ENCODE peak calls at places on chromosomes 5 and 9, in four cellular contexts. T, O, G and R are unnamed samples.

GRCh38 chr9:96585426-96585825 is 34.2 kb downstream of the CDC14B start:
- DNase-seq in T (no peak), G (no peak), O (no peak), R (no peak)

GRCh38 chr5:118937393-118938061 is 50.8 kb downstream of the DTWD2 start:
- DNase-seq in T (peak; percentile 24), O (no peak), G (no peak), R (peak; percentile 10)

GRCh38 chr9:128106181-128106939 is 21.2 kb downstream of the PTGES2 start:
- DNase-seq in G (no peak), T (no peak), O (no peak), R (no peak)

GRCh38 chr9:98760231-98760630 is 36.1 kb downstream of the ANKS6 start:
- DNase-seq in G (no peak), O (no peak), T (no peak), R (no peak)

GRCh38 chr5:107925195-107925594 is 254.5 kb upstream of the EFNA5 start:
- DNase-seq in T (no peak), G (no peak), O (no peak), R (no peak)

GRCh38 chr5:127092690-127093089 is 19.4 kb upstream of the C5orf63 start:
- DNase-seq in G (no peak), O (no peak), T (no peak), R (no peak)

GRCh38 chr5:80481019-80481893 is 6.6 kb upstream of the FAM151B start:
- DNase-seq in O (no peak), G (peak; percentile 63), T (peak; percentile 47), R (peak; percentile 74)

GRCh38 chr5:134328619-134329018 is 38.4 kb downstream of the CDKL3 start:
- DNase-seq in T (no peak), G (peak; percentile 6), O (no peak), R (no peak)

GRCh38 chr5:176501333-176501732 is 35.9 kb downstream of the RNF44 start:
- DNase-seq in O (no peak), T (no peak), G (no peak), R (no peak)

GRCh38 chr5:169344629-169345028 is 43.7 kb upstream of the SLIT3 start:
- DNase-seq in O (no peak), T (no peak), G (no peak), R (no peak)

GRCh38 chr5:172909931-172910502 is 49.2 kb upstream of the RPL26L1 start:
- DNase-seq in T (no peak), G (peak; percentile 48), O (no peak), R (no peak)

GRCh38 chr5:178375348-178375747 is 142.7 kb upstream of the PHYKPL start:
- DNase-seq in O (no peak), T (no peak), G (no peak), R (no peak)

GRCh38 chr5:116765441-116765840 is 190.8 kb upstream of the SEMA6A start:
- DNase-seq in T (no peak), G (peak; percentile 10), O (no peak), R (no peak)

GRCh38 chr9:22008662-22009562 is at the start of gene CDKN2B:
- DNase-seq in G (no peak), T (peak; percentile 96), O (peak; percentile 97), R (peak; percentile 98)

GRCh38 chr9:99411479-99412100 is 189.5 kb downstream of the SEC61B start:
- DNase-seq in G (no peak), O (no peak), T (no peak), R (no peak)

GRCh38 chr5:43121565-43122484 is 1.1 kb downstream of the ZNF131 start:
- DNase-seq in T (peak; percentile 21), G (peak; percentile 46), O (no peak), R (peak; percentile 33)

GRCh38 chr5:132090107-132090506 is 16.5 kb downstream of the CSF2 start:
- DNase-seq in G (peak; percentile 11), T (no peak), O (no peak), R (no peak)

GRCh38 chr5:118326496-118327045 is 661.8 kb downstream of the DTWD2 start:
- DNase-seq in O (no peak), T (no peak), G (no peak), R (no peak)

GRCh38 chr5:75168026-75168750 is 68.5 kb downstream of the ANKRD31 start:
- DNase-seq in T (no peak), G (no peak), O (no peak), R (peak; percentile 92)

GRCh38 chr9:12849486-12850010 is 74.7 kb downstream of the LURAP1L start:
- DNase-seq in O (no peak), T (no peak), G (no peak), R (no peak)

GRCh38 chr9:110835404-110835803 is 166.8 kb downstream of the MUSK start:
- DNase-seq in G (peak; percentile 62), T (no peak), O (no peak), R (no peak)

GRCh38 chr9:12774861-12775367 is at the start of gene LURAP1L:
- DNase-seq in T (peak; percentile 65), G (peak; percentile 86), O (peak; percentile 53), R (peak; percentile 77)

GRCh38 chr9:32264171-32264862 is 120.1 kb upstream of the ACO1 start:
- DNase-seq in G (no peak), T (no peak), O (no peak), R (no peak)

GRCh38 chr5:79971156-79971555 is 19.9 kb downstream of the MTX3 start:
- DNase-seq in T (no peak), G (no peak), O (no peak), R (no peak)

GRCh38 chr5:15943487-15943886 is 236.1 kb downstream of the MARCHF11 start:
- DNase-seq in T (no peak), G (no peak), O (no peak), R (no peak)

GRCh38 chr9:71897573-71897972 is 13.4 kb downstream of the ABHD17B start:
- DNase-seq in T (no peak), O (no peak), G (no peak), R (peak; percentile 39)

GRCh38 chr5:64971538-64971937 is 202.8 kb downstream of the CWC27 start:
- DNase-seq in T (no peak), O (no peak), G (no peak), R (no peak)

GRCh38 chr5:35303152-35303551 is 72.9 kb upstream of the PRLR start:
- DNase-seq in O (no peak), T (no peak), G (no peak), R (no peak)

GRCh38 chr5:145936401-145937131 is at the start of gene SH3RF2:
- DNase-seq in G (peak; percentile 82), O (peak; percentile 31), T (peak; percentile 70), R (peak; percentile 79)

GRCh38 chr5:104265531-104266130 is 703.0 kb upstream of the NUDT12 start:
- DNase-seq in G (no peak), O (no peak), T (no peak), R (no peak)

GRCh38 chr5:28404363-28405071 is 1366.1 kb upstream of the CDH9 start:
- DNase-seq in T (no peak), O (no peak), G (no peak), R (no peak)

DNA sequence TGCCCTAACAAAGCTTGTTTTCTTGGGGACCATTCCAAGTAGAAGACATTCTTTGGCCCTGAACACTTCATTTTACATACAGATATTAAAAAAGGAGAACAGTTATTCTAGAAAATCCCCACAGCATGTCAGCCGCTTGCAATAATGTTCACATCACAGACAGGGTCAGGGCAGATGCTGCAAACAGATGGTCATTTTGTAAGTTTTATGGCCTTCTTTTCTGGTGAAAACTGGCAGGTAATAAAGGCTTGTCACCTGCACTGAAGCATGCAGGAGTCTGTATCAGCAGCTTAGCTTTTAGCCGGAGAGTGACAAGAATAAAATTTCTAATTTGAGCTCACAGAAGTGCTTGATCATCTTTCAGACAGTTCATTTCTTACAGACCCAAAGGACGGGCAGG is 220.9 kb upstream of the DAP start:
- DNase-seq in O (no peak), T (no peak), G (no peak), R (no peak)
- H3K4me3 ChIP-seq in O (no peak overlapping the region), T (no peak overlapping the region), G (no peak overlapping the region), R (no peak overlapping the region)

GRCh38 chr9:78074385-78075291 is 43.0 kb upstream of the GNAQ start:
- DNase-seq in O (no peak), G (no peak), T (no peak), R (peak; percentile 5)
- H3K27ac ChIP-seq in O (no peak overlapping the region), G (no peak overlapping the region), T (no peak overlapping the region), R (no peak overlapping the region)

DNA sequence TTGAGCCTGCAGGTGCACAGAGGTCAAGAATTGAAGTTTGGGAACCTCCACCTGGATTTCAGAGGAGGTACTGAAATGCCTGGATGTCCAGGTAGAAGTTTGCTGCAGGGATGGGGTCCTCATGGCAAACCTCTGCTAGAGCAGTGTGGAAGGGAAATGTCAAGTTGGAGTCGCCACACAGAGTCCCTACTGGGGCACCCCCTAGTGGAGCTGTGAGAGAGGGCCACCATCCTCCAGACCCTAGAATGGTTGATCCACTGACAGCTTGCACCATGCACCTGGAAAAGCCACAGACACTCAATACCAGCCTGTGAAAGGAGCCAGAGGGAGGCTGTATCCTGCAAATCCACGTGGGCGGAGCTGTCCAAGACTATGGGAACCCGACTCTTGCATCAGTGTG is 78.0 kb downstream of the GABRA1 start:
- DNase-seq in O (no peak), T (no peak), G (no peak), R (no peak)
- H3K4me3 ChIP-seq in O (no peak overlapping the region), T (no peak overlapping the region), G (no peak overlapping the region), R (no peak overlapping the region)

GRCh38 chr5:148376198-148376597 is 7.6 kb upstream of the FBXO38 start:
- DNase-seq in O (no peak), G (no peak), T (no peak), R (no peak)

GRCh38 chr5:148381906-148382305 is 1.9 kb upstream of the FBXO38 start:
- DNase-seq in O (no peak), G (no peak), T (no peak), R (no peak)

GRCh38 chr5:148378670-148379069 is 5.1 kb upstream of the FBXO38 start:
- DNase-seq in O (no peak), G (no peak), T (no peak), R (no peak)

GRCh38 chr5:148382961-148383360 is 797 bp upstream of the FBXO38 start:
- DNase-seq in T (no peak), O (no peak), G (no peak), R (peak; percentile 26)

DNA sequence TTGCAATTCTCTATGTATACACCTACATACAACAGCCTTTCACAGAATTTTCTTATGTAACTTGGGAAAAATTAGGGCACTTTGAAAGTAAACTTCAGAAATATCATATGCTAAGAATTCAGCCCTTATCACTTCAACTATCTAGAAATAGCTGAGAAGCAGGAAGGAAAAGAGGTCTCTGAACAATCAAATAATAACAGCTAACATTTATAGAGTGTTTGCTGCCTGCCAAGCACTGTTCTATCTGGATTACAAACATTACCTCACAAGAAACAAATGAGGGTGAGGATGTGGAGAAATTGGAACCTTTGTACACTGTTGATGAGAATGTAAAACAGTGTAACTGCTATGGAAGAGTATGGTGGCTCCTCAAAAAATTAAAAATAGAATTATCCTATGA is 4.4 kb upstream of the FBXO38 start:
- DNase-seq in G (no peak), T (no peak), O (no peak), R (no peak)
- H3K27ac ChIP-seq in G (no peak overlapping the region), T (no peak overlapping the region), O (peak overlapping the region; percentile 36), R (no peak overlapping the region)

GRCh38 chr9:92740969-92741368 is 23.7 kb downstream of the BICD2 start:
- DNase-seq in T (no peak), O (no peak), G (no peak), R (no peak)
- H3K4me3 ChIP-seq in T (no peak overlapping the region), O (peak overlapping the region; percentile 4), G (no peak overlapping the region), R (no peak overlapping the region)